ENCODE peak calls at places on chromosome 2, in four cellular contexts. W, A, C and G are unnamed samples.

GRCh38 chr2:111617804-111618576 is 266.0 kb downstream of the ANAPC1 start:
- DNase-seq in W (peak), A (peak), C (no peak), G (no peak)

GRCh38 chr2:85175369-85176299 is 42.4 kb downstream of the TCF7L1 start:
- DNase-seq in W (no peak), A (peak), C (no peak), G (no peak)

GRCh38 chr2:62814132-62814531 is 108.6 kb downstream of the EHBP1 start:
- DNase-seq in W (no peak), A (peak), C (no peak), G (no peak)

GRCh38 chr2:218780026-218780425 is 1.9 kb upstream of the CYP27A1 start:
- DNase-seq in W (no peak), A (peak), C (no peak), G (no peak)

GRCh38 chr2:14941151-14941631 is 308.7 kb downstream of the LRATD1 start:
- DNase-seq in W (no peak), A (no peak), C (no peak), G (no peak)

GRCh38 chr2:68569604-68570003 is 73.8 kb upstream of the PROKR1 start:
- DNase-seq in W (no peak), A (no peak), C (no peak), G (no peak)

GRCh38 chr2:201157694-201158093 is 25.2 kb upstream of the CASP10 start:
- DNase-seq in W (no peak), A (no peak), C (no peak), G (no peak)

GRCh38 chr2:166167451-166167850 is 39.6 kb upstream of the SCN1A start:
- DNase-seq in W (no peak), A (no peak), C (no peak), G (no peak)

GRCh38 chr2:138922973-138923563 is 142.9 kb upstream of the NXPH2 start:
- DNase-seq in W (no peak), A (no peak), C (no peak), G (no peak)

GRCh38 chr2:38610851-38611801 is 8.4 kb upstream of the HNRNPLL start:
- DNase-seq in W (no peak), A (no peak), C (no peak), G (no peak)

GRCh38 chr2:1310202-1310601 is 103.1 kb upstream of the TPO start:
- DNase-seq in W (peak), A (no peak), C (no peak), G (no peak)